ENCODE peak calls at places on chromosome 22, in eight cellular contexts. I is esophagus muscularis mucosa, Q is brain microvascular endothelial cell, J is right cardiac atrium, M is heart right ventricle, H is mammary epithelial cell, C is Panc1, B is cardiac muscle cell. S is an unnamed sample.
A peak's percentile ranks its signal among the peaks of the same experiment; 100 is the strongest.

GRCh38 chr22:36505998-36506635 is 723 bp downstream of the FOXRED2 start:
- DNase-seq in I (no peak), Q (no peak), J (peak; percentile 72), M (no peak), H (no peak), C (no peak), B (no peak), S (no peak)

GRCh38 chr22:39212721-39213376 is 31.9 kb downstream of the PDGFB start:
- DNase-seq in I (no peak), Q (no peak), J (no peak), M (no peak), H (peak; percentile 62), C (peak; percentile 63), B (no peak), S (no peak)

GRCh38 chr22:44450503-44450902 is 47.5 kb downstream of the RTL6 start:
- DNase-seq in I (no peak), Q (no peak), J (no peak), M (no peak), H (no peak), C (no peak), B (no peak), S (no peak)

GRCh38 chr22:28815101-28815500 is 14.7 kb upstream of the XBP1 start:
- DNase-seq in I (no peak), Q (no peak), J (no peak), M (no peak), H (no peak), C (no peak), B (no peak), S (no peak)

GRCh38 chr22:27488456-27489224 is 312.9 kb downstream of the MN1 start:
- DNase-seq in I (no peak), Q (peak; percentile 27), J (no peak), M (no peak), H (no peak), C (no peak), B (no peak), S (no peak)

GRCh38 chr22:28702891-28703290 is 23.3 kb upstream of the TTC28 start:
- DNase-seq in I (no peak), Q (no peak), J (no peak), M (no peak), H (no peak), C (no peak), B (no peak), S (no peak)

GRCh38 chr22:49628351-49629023 is 199.2 kb downstream of the BRD1 start:
- DNase-seq in I (no peak), Q (no peak), J (peak; percentile 30), M (no peak), H (no peak), C (no peak), B (no peak), S (no peak)

GRCh38 chr22:35409783-35410662 is 10.1 kb downstream of the MCM5 start:
- DNase-seq in I (no peak), Q (no peak), J (no peak), M (peak; percentile 17), H (no peak), C (no peak), B (no peak), S (no peak)

GRCh38 chr22:39457047-39457545 is 284 bp downstream of the MGAT3 start:
- DNase-seq in I (no peak), Q (no peak), J (no peak), M (no peak), H (no peak), C (no peak), B (no peak), S (no peak)

GRCh38 chr22:43277987-43278601 is 65.1 kb downstream of the SCUBE1 start:
- DNase-seq in I (no peak), Q (no peak), J (no peak), M (no peak), H (no peak), C (no peak), B (no peak), S (no peak)

GRCh38 chr22:26398741-26399153 is 30.3 kb upstream of the ASPHD2 start:
- DNase-seq in I (no peak), Q (peak; percentile 73), J (peak; percentile 63), M (peak; percentile 43), H (peak; percentile 55), C (peak; percentile 15), B (peak; percentile 73), S (peak; percentile 16)

GRCh38 chr22:17098379-17098819 is 13.6 kb downstream of the IL17RA start:
- DNase-seq in I (no peak), Q (no peak), J (no peak), M (no peak), H (no peak), C (no peak), B (no peak), S (no peak)

GRCh38 chr22:35648066-35649025 is at the start of gene APOL6:
- DNase-seq in I (peak; percentile 92), Q (peak; percentile 56), J (peak; percentile 53), M (peak; percentile 62), H (peak; percentile 77), C (no peak), B (no peak), S (no peak)

DNA sequence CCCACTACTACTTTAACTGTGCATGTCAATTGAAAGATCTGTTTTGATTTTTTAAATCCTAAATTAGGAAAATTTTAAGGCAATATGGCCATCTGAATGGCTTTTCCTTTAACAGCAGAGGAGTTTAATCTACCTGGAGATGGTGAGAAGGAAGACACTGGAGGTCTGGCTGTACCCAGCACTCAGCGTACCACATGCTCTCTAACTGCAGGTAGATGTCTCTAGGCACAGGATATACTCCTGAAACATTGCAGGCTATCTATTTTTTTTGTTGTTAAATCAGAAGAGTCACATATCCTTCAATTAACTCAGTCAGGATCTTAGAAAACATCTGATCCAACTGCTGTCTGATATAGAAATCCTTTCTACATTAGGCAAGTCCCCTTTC is 17.3 kb upstream of the CASTOR1 start:
- DNase-seq in I (no peak), Q (no peak), J (no peak), M (no peak), H (no peak), C (no peak), B (no peak), S (no peak)
- H3K27ac ChIP-seq in I (peak overlapping the region; percentile 76), Q (no peak overlapping the region), J (no peak overlapping the region), M (peak overlapping the region; percentile 75), H (no peak overlapping the region), C (no peak overlapping the region), B (no peak overlapping the region), S (peak overlapping the region; percentile 87)

DNA sequence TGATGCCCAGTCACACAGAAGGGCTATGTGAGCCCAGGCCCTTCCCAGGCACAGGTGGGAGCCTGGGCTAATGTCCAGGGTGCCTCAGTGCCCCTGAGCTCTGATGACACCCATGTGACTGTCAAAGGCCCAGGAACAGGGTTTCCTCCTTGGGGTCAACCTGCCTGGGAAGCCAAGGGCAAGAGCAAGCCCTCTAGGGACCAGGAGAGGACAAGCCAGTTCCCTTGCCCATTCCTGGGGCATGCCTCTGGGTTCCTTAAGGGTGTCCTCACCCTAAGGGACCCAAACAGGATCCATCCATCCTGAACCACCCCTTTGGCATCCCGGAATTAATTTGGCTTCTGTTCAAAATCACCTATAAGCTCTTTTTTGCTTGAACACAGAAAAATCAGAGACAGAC is 39.0 kb downstream of the PISD start:
- DNase-seq in I (no peak), Q (no peak), J (peak; percentile 35), M (no peak), H (no peak), C (no peak), B (no peak), S (no peak)
- H3K4me3 ChIP-seq in I (no peak overlapping the region), Q (no peak overlapping the region), J (no peak overlapping the region), M (no peak overlapping the region), H (no peak overlapping the region), C (no peak overlapping the region), B (no peak overlapping the region), S (no peak overlapping the region)

GRCh38 chr22:48581821-48582469 is 1245.7 kb downstream of the BRD1 start:
- DNase-seq in I (no peak), Q (no peak), J (peak; percentile 12), M (no peak), H (no peak), C (no peak), B (no peak), S (no peak)
- H3K27me3 ChIP-seq in I (no peaks in the 10 kb centered on the region), Q (peaks cover 7% of the 10 kb centered on the region), J (no peaks in the 10 kb centered on the region), M (peaks cover 39% of the 10 kb centered on the region), H (peaks cover 4% of the 10 kb centered on the region), C (no peaks in the 10 kb centered on the region), B (no peaks in the 10 kb centered on the region), S (peaks cover 88% of the 10 kb centered on the region)

GRCh38 chr22:46725096-46725495 is 13.0 kb downstream of the CERK start:
- DNase-seq in I (no peak), Q (no peak), J (no peak), M (no peak), H (no peak), C (no peak), B (no peak), S (no peak)

GRCh38 chr22:46714550-46714949 is 23.5 kb downstream of the CERK start:
- DNase-seq in I (no peak), Q (no peak), J (no peak), M (no peak), H (no peak), C (no peak), B (no peak), S (no peak)

GRCh38 chr22:46723882-46724281 is 14.2 kb downstream of the CERK start:
- DNase-seq in I (no peak), Q (no peak), J (no peak), M (no peak), H (no peak), C (no peak), B (no peak), S (no peak)

GRCh38 chr22:46721716-46722115 is 16.3 kb downstream of the CERK start:
- DNase-seq in I (no peak), Q (no peak), J (no peak), M (no peak), H (peak; percentile 56), C (no peak), B (no peak), S (no peak)

DNA sequence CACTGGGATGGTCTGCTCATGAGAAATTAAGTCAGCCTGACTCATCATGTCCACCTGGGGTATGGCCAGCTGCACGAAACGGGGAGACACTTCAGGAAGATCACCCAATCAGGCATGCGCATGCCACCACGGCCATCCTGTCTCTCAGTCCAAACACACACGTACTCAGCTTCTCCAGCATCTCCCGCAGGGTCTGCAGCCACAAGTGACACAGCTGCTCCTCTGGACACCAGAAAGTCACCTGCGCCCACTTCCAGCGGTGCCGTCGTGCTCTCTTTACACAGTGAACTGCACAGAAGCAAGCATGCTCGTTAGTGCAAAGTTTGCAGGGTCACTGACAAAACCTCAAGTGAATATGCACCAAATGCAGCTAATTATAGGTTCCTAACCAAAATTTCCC is 18.1 kb downstream of the CERK start:
- DNase-seq in I (no peak), Q (no peak), J (no peak), M (no peak), H (no peak), C (no peak), B (no peak), S (no peak)
- H3K27ac ChIP-seq in I (no peak overlapping the region), Q (no peak overlapping the region), J (no peak overlapping the region), M (no peak overlapping the region), H (no peak overlapping the region), C (no peak overlapping the region), B (no peak overlapping the region), S (no peak overlapping the region)

S was measured in left ventricle myocardium inferior.